ENCODE peak calls at places on chromosomes 7 and 10, in eight cellular contexts. Q is esophagus muscularis mucosa, H is adrenal gland, I is HCT116, E is stomach, U is A549, Y is prostate gland, X is gastrocnemius medialis. J is an unnamed sample. For H3K4me1, the result is how much of the 10 kb centered on the place peaks cover.

GRCh38 chr10:119006451-119007210 is 22.9 kb upstream of the NANOS1 start:
- DNase-seq in Y (peak), I (no peak), U (peak), E (peak), Q (peak), H (peak), X (peak), J (no peak)

GRCh38 chr7:157061979-157062378 is 51.5 kb upstream of the MNX1 start:
- DNase-seq in H (no peak), U (no peak), X (no peak), E (no peak), Y (no peak), I (no peak), Q (no peak), J (no peak)

GRCh38 chr7:121831320-121831719 is 41.6 kb upstream of the PTPRZ1 start:
- DNase-seq in Q (no peak), H (no peak), I (no peak), X (no peak), E (no peak), Y (no peak), U (no peak), J (no peak)

GRCh38 chr10:125144693-125145623 is 15.4 kb downstream of the CTBP2 start:
- DNase-seq in H (no peak), X (no peak), Y (no peak), Q (no peak), E (no peak), I (peak), U (peak), J (peak)

GRCh38 chr10:21570761-21571521 is 36.9 kb downstream of the MLLT10 start:
- DNase-seq in X (no peak), E (no peak), H (no peak), U (no peak), Q (no peak), Y (no peak), I (no peak), J (no peak)

GRCh38 chr7:65925040-65925439 is 52.2 kb downstream of the VKORC1L1 start:
- DNase-seq in Q (no peak), E (no peak), Y (no peak), X (no peak), H (no peak), U (no peak), I (no peak), J (no peak)

GRCh38 chr7:30424536-30424935 is 54.0 kb downstream of the NOD1 start:
- DNase-seq in Q (peak), I (no peak), X (no peak), Y (no peak), E (no peak), H (no peak), U (no peak), J (no peak)

GRCh38 chr10:11272915-11273389 is 255.3 kb downstream of the CELF2 start:
- DNase-seq in X (no peak), Q (no peak), H (no peak), E (no peak), U (no peak), Y (no peak), I (no peak), J (no peak)

GRCh38 chr7:27163776-27164380 is 1.5 kb downstream of the HOXA9 start:
- DNase-seq in X (no peak), H (no peak), Y (no peak), I (no peak), U (no peak), Q (no peak), E (no peak), J (peak)

GRCh38 chr7:83588602-83589240 is 60.2 kb downstream of the SEMA3E start:
- DNase-seq in Y (no peak), Q (no peak), H (no peak), I (no peak), U (no peak), E (no peak), X (no peak), J (no peak)

GRCh38 chr10:102420443-102420809 is 210 bp upstream of the FBXL15 start:
- DNase-seq in Q (no peak), I (no peak), Y (peak), U (no peak), H (no peak), E (peak), X (no peak), J (no peak)

GRCh38 chr7:36784991-36785940 is 61.0 kb upstream of the AOAH start:
- DNase-seq in Q (no peak), E (peak), H (peak), I (no peak), X (peak), Y (peak), U (no peak), J (peak)

GRCh38 chr10:72016608-72017310 is 52.6 kb downstream of the CHST3 start:
- DNase-seq in Q (no peak), H (no peak), Y (no peak), E (peak), X (peak), U (no peak), I (no peak), J (peak)

GRCh38 chr7:13132314-13132713 is 444.9 kb downstream of the ARL4A start:
- DNase-seq in E (no peak), X (no peak), U (no peak), I (no peak), Q (no peak), H (no peak), Y (no peak), J (no peak)

GRCh38 chr10:124611738-124612137 is 132.4 kb downstream of the FAM53B start:
- DNase-seq in I (no peak), Y (no peak), H (no peak), Q (no peak), E (peak), U (no peak), X (no peak), J (no peak)

GRCh38 chr10:57769298-57769697 is 498.4 kb downstream of the IPMK start:
- DNase-seq in Q (no peak), H (no peak), I (no peak), U (no peak), E (no peak), Y (no peak), X (no peak), J (no peak)

GRCh38 chr10:63504145-63504881 is 16.9 kb upstream of the REEP3 start:
- DNase-seq in X (no peak), I (no peak), Y (no peak), U (no peak), Q (no peak), E (no peak), H (no peak), J (no peak)

GRCh38 chr10:71512794-71513379 is 116.2 kb downstream of the CDH23 start:
- DNase-seq in E (peak), X (peak), Q (no peak), Y (peak), H (no peak), U (no peak), I (peak), J (no peak)

GRCh38 chr10:73865459-73866442 is 8.6 kb downstream of the CAMK2G start:
- DNase-seq in H (no peak), Y (no peak), X (no peak), E (no peak), Q (no peak), I (no peak), U (no peak), J (peak)

GRCh38 chr7:128938524-128939074 is 872 bp downstream of the IRF5 start:
- DNase-seq in Y (no peak), I (no peak), X (no peak), U (no peak), E (no peak), H (no peak), Q (no peak), J (no peak)

GRCh38 chr10:5970527-5970926 is 6.8 kb downstream of the IL15RA start:
- DNase-seq in H (no peak), E (no peak), X (no peak), Y (no peak), U (no peak), I (no peak), Q (no peak), J (no peak)

GRCh38 chr7:706721-707120 is 19.8 kb upstream of the DNAAF5 start:
- DNase-seq in Y (no peak), U (no peak), E (peak), X (no peak), H (no peak), I (no peak), Q (no peak), J (no peak)

GRCh38 chr7:90629306-90629918 is 33.3 kb downstream of the CDK14 start:
- DNase-seq in X (no peak), Q (no peak), U (peak), E (no peak), H (no peak), I (peak), Y (peak), J (no peak)

GRCh38 chr7:133480868-133481267 is 228.0 kb downstream of the EXOC4 start:
- DNase-seq in Y (no peak), Q (no peak), X (no peak), E (no peak), U (no peak), I (no peak), H (no peak), J (no peak)

GRCh38 chr10:99396471-99396870 is 34.0 kb downstream of the GOT1 start:
- DNase-seq in U (no peak), H (no peak), E (no peak), I (no peak), X (no peak), Y (no peak), Q (no peak), J (no peak)

GRCh38 chr10:24153016-24153415 is 55.9 kb upstream of the KIAA1217 start:
- DNase-seq in Q (peak), H (no peak), Y (no peak), E (no peak), X (no peak), U (no peak), I (no peak), J (no peak)

GRCh38 chr10:49318028-49318427 is 19.1 kb downstream of the C10orf71 start:
- DNase-seq in U (no peak), E (no peak), I (no peak), Y (no peak), X (no peak), H (no peak), Q (no peak), J (no peak)

DNA sequence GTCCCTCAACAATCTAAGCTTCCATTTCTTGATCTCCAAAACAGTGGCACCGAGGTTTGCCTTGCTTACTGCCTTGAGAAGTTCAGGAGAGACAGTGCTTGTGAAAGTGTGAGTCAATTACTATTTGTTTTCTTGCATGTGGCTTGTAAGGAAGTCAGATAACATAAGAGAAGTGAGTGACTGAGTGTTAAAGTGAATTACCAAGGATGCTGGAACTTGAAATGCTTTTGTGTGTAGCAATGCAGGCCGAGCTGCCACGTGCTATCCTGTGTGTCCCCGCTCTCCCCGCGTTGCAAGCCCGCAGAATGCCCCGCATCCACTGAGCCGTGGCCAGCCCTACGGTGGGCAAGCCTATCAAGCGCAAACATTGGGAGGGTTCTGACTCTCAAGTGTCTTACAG is 157.7 kb upstream of the ITGB1 start:
- DNase-seq in I (no peak), H (no peak), Y (no peak), E (no peak), U (peak), X (no peak), Q (no peak), J (no peak)
- H3K4me1 ChIP-seq in I (under half), H (under half), Y (under half), E (under half), U (under half), X (under half), Q (under half), J (under half)

DNA sequence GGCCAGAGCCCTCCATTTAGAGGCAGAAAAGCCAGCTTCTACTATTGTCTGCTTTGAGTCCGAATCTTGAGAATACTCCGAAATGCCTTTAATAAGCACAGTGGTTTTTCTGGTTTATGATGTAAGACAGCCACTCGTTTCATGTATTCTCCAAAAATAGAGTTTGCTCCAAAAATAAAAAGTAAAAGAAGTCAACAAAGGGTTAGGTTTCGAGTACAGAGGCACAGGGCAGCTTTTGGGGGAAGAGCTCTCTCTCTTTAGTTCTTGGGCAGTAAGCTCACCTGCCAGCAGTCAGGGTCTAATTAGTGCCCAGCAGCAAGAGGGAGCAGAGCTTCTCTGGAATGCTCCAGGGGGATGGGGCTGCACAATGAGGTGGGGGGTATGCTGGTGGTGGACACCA is 20.2 kb downstream of the CREB3L2 start:
- DNase-seq in U (no peak), Y (no peak), I (no peak), X (no peak), H (no peak), E (no peak), Q (no peak), J (no peak)
- TF ChIP-seq POLR2A in U (no peak), Y (no peak), I (no peak), X (no peak), H (no peak), E (no peak), Q (no peak), J (no peak)

GRCh38 chr7:45402480-45403218 is 171.5 kb upstream of the ADCY1 start:
- DNase-seq in I (no peak), U (no peak), E (no peak), Q (no peak), Y (no peak), H (no peak), X (no peak), J (no peak)
- H3K4me3 ChIP-seq in I (no peak), U (no peak), E (no peak), Q (no peak), Y (no peak), H (no peak), X (no peak), J (no peak)

GRCh38 chr7:139683137-139683871 is 94.5 kb downstream of the HIPK2 start:
- DNase-seq in I (no peak), H (no peak), E (no peak), Q (no peak), U (no peak), X (no peak), Y (no peak), J (no peak)
- H3K4me1 ChIP-seq in I (half or more), H (under half), E (half or more), Q (under half), U (half or more), X (under half), Y (under half), J (half or more)

GRCh38 chr7:32153006-32153405 is 82.8 kb upstream of the PDE1C start:
- DNase-seq in I (no peak), Q (no peak), X (no peak), H (no peak), U (no peak), Y (no peak), E (no peak), J (no peak)
- TF ChIP-seq POLR2A in I (no peak), Q (no peak), X (no peak), H (no peak), U (no peak), Y (no peak), E (no peak), J (no peak)

DNA sequence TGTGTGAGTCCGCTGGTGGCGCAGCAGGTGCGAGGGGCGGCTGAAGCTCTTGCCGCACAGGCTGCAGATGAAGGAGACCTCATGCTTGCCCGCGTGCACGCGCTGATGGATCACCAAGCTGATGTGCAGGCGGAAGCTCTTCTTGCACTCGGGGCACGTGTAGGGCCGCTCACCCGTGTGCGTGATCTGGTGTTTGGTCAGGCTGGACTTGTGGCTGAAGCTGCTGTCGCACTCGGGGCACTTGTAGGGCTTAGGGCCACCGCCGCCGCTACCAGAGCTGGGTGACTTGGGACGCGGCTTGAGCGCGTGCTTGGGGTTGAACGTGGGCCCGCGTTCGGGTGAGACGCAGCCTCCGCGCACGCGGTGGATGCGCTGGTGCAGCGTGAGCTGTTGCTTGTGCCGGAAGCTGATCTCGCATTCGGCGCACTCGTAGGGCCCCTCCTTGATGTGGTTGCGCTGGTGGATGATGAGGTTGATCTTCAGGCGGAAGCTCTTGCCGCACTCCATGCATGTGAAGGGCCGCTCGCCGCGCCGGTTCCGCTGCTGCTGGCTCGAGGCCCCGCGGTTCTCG is 28.7 kb downstream of the ZNF777 start:
- DNase-seq in U (no peak), I (no peak), Y (no peak), E (no peak), Q (peak), H (no peak), X (no peak), J (no peak)
- H3K4me3 ChIP-seq in U (no peak), I (no peak), Y (no peak), E (no peak), Q (no peak), H (no peak), X (no peak), J (no peak)

GRCh38 chr10:79245539-79246208 is 101.6 kb upstream of the PPIF start:
- DNase-seq in U (no peak), X (no peak), Y (no peak), I (no peak), E (no peak), Q (no peak), H (no peak), J (no peak)
- H3K4me1 ChIP-seq in U (under half), X (half or more), Y (under half), I (under half), E (half or more), Q (half or more), H (half or more), J (half or more)

GRCh38 chr7:151168022-151168786 is 710 bp upstream of the GBX1 start:
- DNase-seq in Y (no peak), E (peak), X (no peak), U (peak), I (no peak), H (peak), Q (no peak), J (peak)
- TF ChIP-seq POLR2A in Y (no peak), E (no peak), X (no peak), U (no peak), I (no peak), H (no peak), Q (no peak), J (no peak)

J was measured in heart left ventricle.